ENCODE peak calls at places on chromosome 20, in six cellular contexts. M, F, O, P, N and T are unnamed samples. For H3K4me1, the result is how much of the 10 kb centered on the place peaks cover.

GRCh38 chr20:542777-543368 is 717 bp downstream of the CSNK2A1 start:
- DNase-seq in M (peak), F (peak), O (no peak), P (no peak), N (no peak), T (no peak)

GRCh38 chr20:46012926-46013825 is 4.5 kb downstream of the MMP9 start:
- DNase-seq in M (no peak), F (no peak), O (no peak), P (no peak), N (peak), T (no peak)

GRCh38 chr20:50799176-50799889 is 4.5 kb downstream of the BCAS4 start:
- DNase-seq in M (no peak), F (no peak), O (no peak), P (no peak), N (no peak), T (no peak)

GRCh38 chr20:49916146-49917002 is 1.0 kb upstream of the SPATA2 start:
- DNase-seq in M (peak), F (no peak), O (no peak), P (no peak), N (no peak), T (peak)

GRCh38 chr20:57698191-57698866 is 11.5 kb downstream of the PMEPA1 start:
- DNase-seq in M (peak), F (no peak), O (peak), P (peak), N (peak), T (peak)

GRCh38 chr20:3749087-3749688 is 16.7 kb downstream of the HSPA12B start:
- DNase-seq in M (no peak), F (no peak), O (no peak), P (no peak), N (no peak), T (no peak)

GRCh38 chr20:7859371-7859802 is 80.9 kb downstream of the HAO1 start:
- DNase-seq in M (peak), F (peak), O (no peak), P (peak), N (peak), T (peak)

GRCh38 chr20:8272758-8273157 is 140.7 kb downstream of the PLCB1 start:
- DNase-seq in M (no peak), F (no peak), O (no peak), P (no peak), N (no peak), T (no peak)

GRCh38 chr20:17505664-17506517 is 25.3 kb downstream of the BFSP1 start:
- DNase-seq in M (no peak), F (no peak), O (no peak), P (no peak), N (no peak), T (peak)

GRCh38 chr20:38298768-38299288 is 5.1 kb upstream of the BPI start:
- DNase-seq in M (no peak), F (no peak), O (no peak), P (no peak), N (peak), T (no peak)

GRCh38 chr20:46618316-46619110 is 32.7 kb downstream of the SLC13A3 start:
- DNase-seq in M (no peak), F (no peak), O (no peak), P (no peak), N (no peak), T (no peak)

GRCh38 chr20:46199198-46199597 is 81.1 kb downstream of the CD40 start:
- DNase-seq in M (peak), F (peak), O (no peak), P (no peak), N (no peak), T (no peak)

GRCh38 chr20:8260837-8261241 is 128.8 kb downstream of the PLCB1 start:
- DNase-seq in M (no peak), F (peak), O (no peak), P (no peak), N (no peak), T (no peak)

GRCh38 chr20:50272413-50273120 is 81.9 kb downstream of the CEBPB start:
- DNase-seq in M (no peak), F (no peak), O (no peak), P (no peak), N (no peak), T (peak)

GRCh38 chr20:22771706-22772105 is 187.3 kb upstream of the FOXA2 start:
- DNase-seq in M (no peak), F (no peak), O (no peak), P (no peak), N (no peak), T (no peak)

GRCh38 chr20:7503501-7503900 is 436.8 kb downstream of the HAO1 start:
- DNase-seq in M (no peak), F (no peak), O (no peak), P (no peak), N (no peak), T (no peak)

GRCh38 chr20:9262653-9263194 is 193.8 kb downstream of the PLCB4 start:
- DNase-seq in M (no peak), F (no peak), O (no peak), P (no peak), N (no peak), T (no peak)

GRCh38 chr20:47349365-47350180 is 6.9 kb downstream of the ZMYND8 start:
- DNase-seq in M (no peak), F (peak), O (no peak), P (no peak), N (no peak), T (no peak)

GRCh38 chr20:47063407-47063806 is 168.8 kb downstream of the EYA2 start:
- DNase-seq in M (no peak), F (no peak), O (no peak), P (no peak), N (no peak), T (no peak)

GRCh38 chr20:20333866-20334265 is 34.0 kb upstream of the INSM1 start:
- DNase-seq in M (no peak), F (no peak), O (no peak), P (no peak), N (no peak), T (no peak)
- TF ChIP-seq REST in M (no peak), F (no peak), O (no peak), P (no peak), N (no peak), T (no peak)

GRCh38 chr20:35300469-35301262 is 8.4 kb upstream of the FAM83C start:
- DNase-seq in M (no peak), F (no peak), O (no peak), P (no peak), N (no peak), T (no peak)
- H3K4me1 ChIP-seq in M (under half), F (under half), O (under half), P (under half), N (under half), T (under half)

GRCh38 chr20:24643731-24644130 is 174.3 kb downstream of the SYNDIG1 start:
- DNase-seq in M (no peak), F (no peak), O (no peak), P (no peak), N (no peak), T (no peak)
- TF ChIP-seq REST in M (no peak), F (no peak), O (no peak), P (no peak), N (no peak), T (no peak)

DNA sequence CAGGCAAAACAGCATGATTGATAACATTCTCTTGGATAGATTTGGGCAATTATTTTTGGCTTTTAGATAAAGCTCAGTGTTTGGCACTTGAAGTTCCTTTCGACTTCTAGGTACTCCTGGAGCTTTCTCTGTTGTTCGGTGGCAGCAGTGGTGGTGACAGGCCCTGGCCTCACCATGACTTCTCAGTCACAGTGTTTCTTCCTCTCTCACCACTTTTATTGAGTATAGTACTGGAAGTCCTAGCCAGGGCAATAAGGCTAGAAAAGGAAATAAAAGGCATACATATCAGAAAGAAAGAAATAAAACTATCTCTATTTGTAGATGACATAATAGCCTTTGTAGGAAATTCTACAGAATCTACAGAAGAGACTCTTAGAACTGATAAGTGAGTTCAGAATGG is 101.2 kb upstream of the SIRPG start:
- DNase-seq in M (no peak), F (no peak), O (no peak), P (no peak), N (no peak), T (no peak)
- H3K4me1 ChIP-seq in M (under half), F (under half), O (under half), P (under half), N (under half), T (under half)

GRCh38 chr20:2692886-2693285 is 306 bp downstream of the EBF4 start:
- DNase-seq in M (no peak), F (no peak), O (no peak), P (no peak), N (no peak), T (no peak)

GRCh38 chr20:2693996-2694471 is 1.5 kb downstream of the EBF4 start:
- DNase-seq in M (no peak), F (peak), O (no peak), P (no peak), N (peak), T (no peak)

GRCh38 chr20:2695206-2695983 is 2.8 kb downstream of the EBF4 start:
- DNase-seq in M (no peak), F (no peak), O (no peak), P (no peak), N (no peak), T (no peak)

GRCh38 chr20:2693286-2693995 is 861 bp downstream of the EBF4 start:
- DNase-seq in M (peak), F (peak), O (no peak), P (no peak), N (peak), T (no peak)

DNA sequence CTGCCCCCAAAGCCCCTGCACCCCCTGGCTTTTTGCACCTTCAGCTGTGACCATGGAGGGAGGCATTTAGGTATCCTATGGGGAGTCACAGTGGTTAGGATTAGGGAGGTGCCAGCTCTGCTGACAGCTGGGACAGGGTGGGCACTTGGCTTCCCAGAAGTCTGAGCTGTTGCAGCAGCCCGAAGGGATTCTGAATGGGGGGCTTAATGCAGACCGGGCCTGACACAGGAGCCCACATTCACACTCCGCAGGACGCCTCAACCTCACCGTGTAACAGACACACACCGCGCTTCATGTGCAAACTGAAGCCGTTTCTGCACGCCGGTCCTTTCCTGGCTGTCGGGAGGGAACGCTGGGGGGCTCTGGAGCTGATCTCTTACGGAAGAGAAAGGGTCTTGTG is 1.9 kb downstream of the EBF4 start:
- DNase-seq in M (no peak), F (no peak), O (no peak), P (no peak), N (no peak), T (no peak)
- TF ChIP-seq REST in M (no peak), F (no peak), O (no peak), P (no peak), N (no peak), T (no peak)